ENCODE peak calls at places on chromosome 19, in six cellular contexts. L is spleen, Q is upper lobe of right lung, K is mucosa of descending colon, J is fibroblast of lung, U is aorta. X is an unnamed sample. For H3K4me1, the result is how much of the 10 kb centered on the place peaks cover.

GRCh38 chr19:39539165-39539518 is 819 bp downstream of the EID2 start:
- DNase-seq in J (no peak), K (no peak), U (no peak), L (no peak), Q (no peak), X (no peak)

GRCh38 chr19:11414544-11414943 is 4.6 kb downstream of the RGL3 start:
- DNase-seq in L (no peak), U (no peak), K (no peak), J (no peak), Q (no peak), X (no peak)

GRCh38 chr19:50500060-50500752 is 10.8 kb downstream of the JOSD2 start:
- DNase-seq in J (no peak), Q (no peak), U (peak), K (peak), L (peak), X (peak)

GRCh38 chr19:1206733-1207301 is 1.2 kb downstream of the STK11 start:
- DNase-seq in L (peak), Q (no peak), K (no peak), J (no peak), U (no peak), X (no peak)

GRCh38 chr19:48297975-48298374 is 27.4 kb upstream of the EMP3 start:
- DNase-seq in L (no peak), Q (no peak), K (no peak), J (no peak), U (no peak), X (no peak)

GRCh38 chr19:49331616-49332055 is 3.6 kb upstream of the CD37 start:
- DNase-seq in J (peak), Q (peak), U (peak), L (peak), K (no peak), X (no peak)

GRCh38 chr19:51339313-51339686 is 2.6 kb downstream of the VSIG10L start:
- DNase-seq in Q (no peak), U (no peak), K (no peak), J (no peak), L (no peak), X (no peak)

GRCh38 chr19:2186071-2186846 is 22.5 kb downstream of the DOT1L start:
- DNase-seq in K (peak), L (no peak), U (peak), Q (peak), J (peak), X (peak)

GRCh38 chr19:29098863-29099481 is 114.0 kb downstream of the UQCRFS1 start:
- DNase-seq in K (peak), L (peak), U (peak), Q (peak), J (peak), X (peak)

GRCh38 chr19:2629491-2630351 is 72.8 kb downstream of the GNG7 start:
- DNase-seq in Q (no peak), J (no peak), U (no peak), L (peak), K (no peak), X (no peak)

GRCh38 chr19:54133312-54133956 is 4.1 kb upstream of the CNOT3 start:
- DNase-seq in J (no peak), L (no peak), Q (no peak), U (no peak), K (no peak), X (no peak)

GRCh38 chr19:16566161-16566560 is 6.1 kb downstream of the SLC35E1 start:
- DNase-seq in K (peak), Q (no peak), L (peak), J (no peak), U (no peak), X (no peak)

DNA sequence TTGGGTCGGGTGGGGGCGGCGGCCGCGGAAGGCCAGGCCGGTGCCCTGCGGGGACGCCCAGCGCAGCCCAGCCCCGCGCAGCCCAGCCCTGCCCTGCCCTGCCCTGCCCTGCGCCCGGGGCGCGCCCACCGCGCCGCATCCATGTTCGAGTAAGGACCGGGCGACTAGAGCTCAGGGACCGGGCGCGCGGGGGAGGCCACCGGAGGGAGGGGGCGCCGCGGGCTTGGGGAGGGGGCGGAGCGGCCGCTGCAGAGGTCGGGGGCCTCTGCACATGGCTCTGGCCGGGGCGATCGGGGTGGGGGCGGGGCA is 169 bp downstream of the GRAMD1A start:
- DNase-seq in U (no peak), L (no peak), J (no peak), K (peak), Q (no peak), X (no peak)
- H3K4me1 ChIP-seq in U (under half), L (half or more), J (under half), K (half or more), Q (half or more), X (half or more)

GRCh38 chr19:13058951-13059660 is 43.6 kb downstream of the LYL1 start:
- DNase-seq in K (no peak), U (no peak), Q (no peak), L (no peak), J (no peak), X (no peak)

GRCh38 chr19:13056052-13056660 is 46.5 kb downstream of the LYL1 start:
- DNase-seq in U (peak), J (peak), Q (peak), L (no peak), K (peak), X (peak)

GRCh38 chr19:13057147-13057572 is 45.5 kb downstream of the LYL1 start:
- DNase-seq in U (no peak), L (no peak), J (no peak), K (no peak), Q (no peak), X (no peak)

GRCh38 chr19:13055213-13056051 is 47.2 kb downstream of the LYL1 start:
- DNase-seq in U (peak), K (peak), L (no peak), Q (peak), J (peak), X (peak)

GRCh38 chr19:13057744-13058143 is 44.9 kb downstream of the LYL1 start:
- DNase-seq in U (no peak), K (no peak), Q (no peak), J (peak), L (no peak), X (no peak)
- H3K4me1 ChIP-seq in U (under half), K (half or more), Q (half or more), J (half or more), L (under half), X (half or more)

DNA sequence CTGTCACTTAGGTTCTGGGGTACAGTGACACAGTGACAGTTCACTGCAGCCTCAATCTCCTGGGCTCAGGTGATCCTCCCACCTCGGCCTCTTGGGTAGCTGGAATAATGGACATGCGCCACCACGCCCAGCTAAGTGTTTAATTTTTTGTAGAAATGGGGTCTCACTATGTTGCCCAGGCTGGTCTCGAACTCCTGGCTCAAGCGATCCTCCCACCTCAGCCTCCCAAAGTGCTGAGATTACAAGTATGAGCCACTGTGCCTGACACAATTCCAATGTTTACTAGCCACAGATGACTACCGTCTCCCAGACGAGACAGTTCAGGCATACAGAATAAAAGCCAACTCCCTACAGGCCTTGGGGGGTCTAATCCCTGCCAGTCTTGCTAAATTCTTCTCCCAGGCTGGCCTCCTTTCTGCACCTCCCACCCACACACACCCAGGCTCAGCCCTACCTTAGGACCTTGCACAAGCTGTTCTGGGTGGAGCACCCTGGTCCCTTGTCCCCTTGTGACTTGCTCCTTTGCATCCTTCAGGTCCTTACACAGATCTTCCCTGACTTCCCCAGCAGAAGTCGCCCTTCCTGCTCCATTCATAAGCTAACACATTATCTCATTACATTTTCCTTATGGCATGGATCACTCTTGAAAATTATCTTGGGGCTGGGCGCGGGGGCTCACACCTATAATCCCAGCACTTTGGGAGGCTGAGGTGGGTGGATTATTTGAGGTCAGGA is 106.4 kb downstream of the INSR start:
- DNase-seq in K (no peak), J (no peak), U (no peak), L (no peak), Q (no peak), X (no peak)
- H3K4me1 ChIP-seq in K (under half), J (under half), U (under half), L (half or more), Q (under half), X (half or more)

GRCh38 chr19:4060621-4061177 is 6.0 kb downstream of the ZBTB7A start:
- DNase-seq in K (peak), Q (no peak), U (no peak), L (peak), J (no peak), X (no peak)
- H3K4me1 ChIP-seq in K (half or more), Q (half or more), U (under half), L (half or more), J (half or more), X (half or more)

GRCh38 chr19:14413765-14414171 is 5.4 kb downstream of the DDX39A start:
- DNase-seq in Q (no peak), L (no peak), K (no peak), J (peak), U (no peak), X (no peak)

GRCh38 chr19:14413355-14413754 is 5.8 kb downstream of the DDX39A start:
- DNase-seq in K (no peak), Q (no peak), J (no peak), L (no peak), U (no peak), X (no peak)

GRCh38 chr19:14411161-14411560 is 8.0 kb downstream of the DDX39A start:
- DNase-seq in J (no peak), Q (no peak), K (no peak), U (no peak), L (no peak), X (no peak)

GRCh38 chr19:14410775-14411134 is 8.4 kb downstream of the DDX39A start:
- DNase-seq in L (peak), Q (no peak), K (no peak), U (no peak), J (no peak), X (no peak)

DNA sequence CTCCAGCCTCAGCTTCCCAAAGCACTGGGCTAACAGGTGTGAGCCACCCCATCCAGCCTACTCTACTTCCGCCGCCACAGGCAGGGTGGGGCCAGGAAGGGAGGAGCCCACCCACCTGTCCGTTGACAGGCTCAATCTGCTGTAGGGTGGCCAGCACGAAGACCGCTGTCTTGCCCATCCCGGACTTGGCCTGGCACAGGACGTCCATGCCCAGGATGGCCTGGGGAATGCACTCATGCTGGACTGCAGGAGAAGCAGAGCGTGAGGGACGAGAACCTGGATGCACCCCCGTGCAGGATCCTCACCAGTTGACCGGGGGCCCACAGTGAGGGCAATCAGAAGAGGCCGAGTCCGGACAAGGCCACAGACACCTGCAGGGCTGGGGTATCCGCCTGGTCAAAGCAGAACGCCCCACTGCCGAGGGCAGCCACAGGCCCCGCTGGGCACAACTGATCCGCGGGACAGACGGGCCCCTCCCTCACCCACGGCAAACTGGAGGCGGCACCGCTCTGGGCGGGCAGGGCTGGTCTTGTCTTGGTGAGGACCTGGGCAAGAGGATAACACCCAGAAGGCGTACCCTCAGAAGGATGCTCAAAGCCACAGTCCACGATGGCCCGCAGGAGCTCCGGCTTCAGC is 6.6 kb downstream of the DDX39A start:
- DNase-seq in Q (no peak), J (no peak), L (no peak), U (no peak), K (no peak), X (no peak)
- H3K4me1 ChIP-seq in Q (under half), J (under half), L (half or more), U (under half), K (under half), X (under half)

DNA sequence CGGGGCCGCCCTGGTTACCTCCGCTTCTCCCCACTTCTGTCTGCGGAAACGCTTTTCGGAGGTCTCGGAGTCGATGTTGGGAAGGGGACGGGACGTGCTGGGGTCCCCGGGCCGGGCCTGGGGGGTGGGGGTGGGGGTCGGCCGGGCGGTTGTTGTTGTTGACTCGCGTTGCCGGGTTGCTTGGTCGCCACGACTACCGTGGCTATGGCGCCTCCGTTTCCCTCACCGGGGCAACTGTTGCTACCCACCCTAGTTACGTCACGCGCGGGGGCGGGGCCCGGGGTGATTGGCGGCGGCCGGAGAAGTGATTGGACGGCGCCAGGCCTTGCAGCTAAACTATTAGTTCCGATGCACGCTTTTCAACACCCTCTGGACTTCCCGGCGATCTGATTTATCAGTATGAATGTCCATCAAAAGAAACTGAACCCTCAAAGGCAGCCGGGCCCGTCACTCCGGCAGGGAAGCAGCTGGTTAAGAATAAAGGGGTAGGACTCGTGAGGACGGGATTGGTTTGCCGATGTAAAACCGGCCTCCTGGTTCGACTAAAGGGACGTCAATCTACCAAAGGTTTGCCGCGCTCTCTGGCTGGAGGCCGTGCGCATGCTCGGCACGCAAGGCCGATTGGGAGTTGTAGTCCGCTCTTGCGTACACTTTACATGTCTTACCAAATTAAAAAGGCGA is at the start of gene RFX1:
- DNase-seq in U (peak), Q (peak), L (peak), J (peak), K (peak), X (peak)
- H3K4me1 ChIP-seq in U (under half), Q (under half), L (under half), J (under half), K (under half), X (half or more)